ENCODE peak calls at places on chromosome 1, in ten cellular contexts. K is CD8-positive, alpha-beta T cell; P is K562; E is upper lobe of right lung; F is cardiac muscle cell; S is mammary epithelial cell; R is WERI-Rb-1; V is pancreas; Q is PC-3; Y is fibroblast of lung. H is an unnamed sample. For H3K36me3, the result is how much of the 10 kb centered on the place peaks cover.

GRCh38 chr1:244381887-244382565 is 69.7 kb downstream of the ADSS2 start:
- DNase-seq in K (no peak), P (no peak), E (no peak), F (peak), S (no peak), R (no peak), V (no peak), Q (peak), Y (peak), H (no peak)

GRCh38 chr1:206856674-206857464 is 8.6 kb upstream of the IL20 start:
- DNase-seq in K (no peak), P (no peak), E (no peak), F (no peak), S (no peak), R (peak), V (no peak), Q (peak), Y (no peak), H (no peak)

GRCh38 chr1:41626146-41626545 is 141.7 kb upstream of the EDN2 start:
- DNase-seq in K (no peak), P (no peak), E (no peak), F (peak), S (peak), R (no peak), V (peak), Q (peak), Y (peak), H (no peak)

GRCh38 chr1:225762444-225762843 is 15.2 kb upstream of the SRP9 start:
- DNase-seq in K (no peak), P (no peak), E (no peak), F (peak), S (no peak), R (peak), V (no peak), Q (no peak), Y (peak), H (no peak)

GRCh38 chr1:181152892-181153633 is 64.6 kb downstream of the IER5 start:
- DNase-seq in K (no peak), P (peak), E (peak), F (peak), S (no peak), R (peak), V (peak), Q (no peak), Y (peak), H (no peak)

GRCh38 chr1:164780863-164781262 is 221.9 kb downstream of the PBX1 start:
- DNase-seq in K (no peak), P (no peak), E (no peak), F (peak), S (peak), R (no peak), V (no peak), Q (peak), Y (peak), H (peak)

GRCh38 chr1:192959657-192960186 is 99.4 kb downstream of the UCHL5 start:
- DNase-seq in K (no peak), P (no peak), E (no peak), F (no peak), S (no peak), R (no peak), V (no peak), Q (no peak), Y (no peak), H (no peak)

GRCh38 chr1:51627672-51628071 is 10.8 kb downstream of the OSBPL9 start:
- DNase-seq in K (no peak), P (no peak), E (no peak), F (peak), S (peak), R (no peak), V (no peak), Q (peak), Y (peak), H (no peak)

GRCh38 chr1:11196945-11197344 is 7.8 kb downstream of the ANGPTL7 start:
- DNase-seq in K (no peak), P (no peak), E (no peak), F (no peak), S (no peak), R (no peak), V (no peak), Q (peak), Y (peak), H (no peak)

GRCh38 chr1:21818661-21819060 is 6.6 kb downstream of the LDLRAD2 start:
- DNase-seq in K (peak), P (peak), E (no peak), F (peak), S (no peak), R (peak), V (peak), Q (peak), Y (no peak), H (no peak)

GRCh38 chr1:24172598-24172997 is 14.5 kb downstream of the IFNLR1 start:
- DNase-seq in K (no peak), P (no peak), E (no peak), F (no peak), S (no peak), R (no peak), V (no peak), Q (no peak), Y (no peak), H (no peak)
- H3K4me3 ChIP-seq in K (no peak), P (no peak), E (no peak), F (no peak), S (no peak), R (no peak), V (no peak), Q (no peak), Y (no peak), H (no peak)

GRCh38 chr1:93142161-93142560 is 38.1 kb downstream of the TMED5 start:
- DNase-seq in K (no peak), P (no peak), E (no peak), F (no peak), S (no peak), R (no peak), V (no peak), Q (no peak), Y (no peak), H (no peak)

GRCh38 chr1:93140106-93140505 is 40.1 kb downstream of the TMED5 start:
- DNase-seq in K (no peak), P (no peak), E (no peak), F (no peak), S (peak), R (no peak), V (no peak), Q (no peak), Y (no peak), H (no peak)

GRCh38 chr1:93132638-93133037 is 47.6 kb downstream of the TMED5 start:
- DNase-seq in K (no peak), P (no peak), E (no peak), F (no peak), S (no peak), R (no peak), V (no peak), Q (no peak), Y (no peak), H (no peak)

GRCh38 chr1:93136445-93136844 is 43.8 kb downstream of the TMED5 start:
- DNase-seq in K (no peak), P (no peak), E (no peak), F (no peak), S (no peak), R (no peak), V (no peak), Q (no peak), Y (no peak), H (no peak)

GRCh38 chr1:93137604-93138292 is 42.5 kb downstream of the TMED5 start:
- DNase-seq in K (no peak), P (no peak), E (no peak), F (no peak), S (no peak), R (no peak), V (no peak), Q (peak), Y (no peak), H (no peak)
- H3K36me3 ChIP-seq in K (under half), P (half or more), E (under half), F (half or more), S (under half), R (half or more), V (under half), Q (under half), Y (under half), H (under half)

GRCh38 chr1:88401283-88401682 is 282.8 kb upstream of the PKN2 start:
- DNase-seq in K (no peak), P (no peak), E (no peak), F (no peak), S (no peak), R (no peak), V (no peak), Q (no peak), Y (no peak), H (no peak)
- TF ChIP-seq CTCF in K (no peak), P (no peak), E (no peak), F (no peak), S (no peak), R (no peak), V (no peak), Q (no peak), Y (no peak), H (no peak)

DNA sequence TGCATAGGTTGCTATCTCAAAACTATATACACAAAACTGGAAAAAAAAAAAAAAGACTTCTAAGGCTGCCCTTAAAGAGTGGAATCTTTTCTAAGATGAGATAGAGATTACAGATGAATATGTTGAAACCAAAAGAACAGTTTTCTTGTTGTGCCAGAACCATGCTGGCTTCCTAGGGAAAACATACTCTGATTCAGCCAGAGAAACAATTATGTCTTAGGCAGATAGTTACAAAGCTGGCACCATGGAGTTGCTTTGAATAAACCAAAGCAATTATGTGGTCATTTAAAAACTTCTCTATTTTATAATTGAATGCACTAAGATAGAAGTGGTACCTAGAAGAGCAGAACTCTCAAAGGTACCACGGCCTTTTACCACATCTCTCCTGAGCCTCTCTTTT is 341.3 kb downstream of the PDE4B start:
- DNase-seq in K (no peak), P (no peak), E (no peak), F (no peak), S (no peak), R (no peak), V (no peak), Q (no peak), Y (no peak), H (no peak)
- H3K4me3 ChIP-seq in K (no peak), P (no peak), E (no peak), F (no peak), S (no peak), R (no peak), V (no peak), Q (no peak), Y (no peak), H (no peak)

GRCh38 chr1:3779912-3780416 is 7.4 kb downstream of the SMIM1 start:
- DNase-seq in K (no peak), P (no peak), E (no peak), F (no peak), S (no peak), R (no peak), V (no peak), Q (no peak), Y (no peak), H (no peak)
- H3K36me3 ChIP-seq in K (under half), P (half or more), E (half or more), F (under half), S (under half), R (half or more), V (half or more), Q (under half), Y (under half), H (under half)

DNA sequence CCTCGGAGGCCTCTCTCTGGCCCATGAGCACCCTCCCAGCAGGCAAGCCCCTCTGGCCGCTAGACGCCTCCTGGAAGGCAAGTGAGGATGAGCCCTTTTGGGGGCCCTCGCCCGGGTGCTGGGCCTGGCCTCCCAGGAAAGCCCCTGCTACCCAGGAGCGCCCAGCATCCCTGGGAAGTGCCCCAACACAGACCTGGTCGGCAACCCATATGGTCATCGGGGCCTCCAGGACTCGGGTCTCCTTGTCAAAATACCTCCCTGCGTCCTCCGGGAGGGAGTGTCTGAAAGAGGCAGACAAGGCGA is 21.0 kb upstream of the TMEM52 start:
- DNase-seq in K (no peak), P (no peak), E (no peak), F (no peak), S (no peak), R (no peak), V (no peak), Q (no peak), Y (no peak), H (no peak)
- TF ChIP-seq CTCF in K (no peak), P (no peak), E (no peak), F (no peak), S (no peak), R (no peak), V (no peak), Q (no peak), Y (no peak), H (no peak)

GRCh38 chr1:59699227-59699847 is 115.4 kb upstream of the HOOK1 start:
- DNase-seq in K (no peak), P (peak), E (no peak), F (peak), S (no peak), R (no peak), V (peak), Q (peak), Y (peak), H (peak)
- H3K4me3 ChIP-seq in K (no peak), P (no peak), E (no peak), F (no peak), S (no peak), R (no peak), V (no peak), Q (no peak), Y (no peak), H (no peak)

GRCh38 chr1:53810497-53810896 is 27.6 kb downstream of the NDC1 start:
- DNase-seq in K (no peak), P (no peak), E (no peak), F (no peak), S (no peak), R (no peak), V (no peak), Q (no peak), Y (no peak), H (no peak)

GRCh38 chr1:53800621-53801020 is 37.5 kb downstream of the NDC1 start:
- DNase-seq in K (no peak), P (no peak), E (no peak), F (no peak), S (no peak), R (no peak), V (no peak), Q (no peak), Y (no peak), H (no peak)

GRCh38 chr1:53807916-53808315 is 30.2 kb downstream of the NDC1 start:
- DNase-seq in K (no peak), P (no peak), E (no peak), F (no peak), S (no peak), R (no peak), V (no peak), Q (no peak), Y (peak), H (no peak)

GRCh38 chr1:53804181-53804580 is 33.9 kb downstream of the NDC1 start:
- DNase-seq in K (no peak), P (no peak), E (no peak), F (no peak), S (no peak), R (no peak), V (no peak), Q (no peak), Y (no peak), H (no peak)

DNA sequence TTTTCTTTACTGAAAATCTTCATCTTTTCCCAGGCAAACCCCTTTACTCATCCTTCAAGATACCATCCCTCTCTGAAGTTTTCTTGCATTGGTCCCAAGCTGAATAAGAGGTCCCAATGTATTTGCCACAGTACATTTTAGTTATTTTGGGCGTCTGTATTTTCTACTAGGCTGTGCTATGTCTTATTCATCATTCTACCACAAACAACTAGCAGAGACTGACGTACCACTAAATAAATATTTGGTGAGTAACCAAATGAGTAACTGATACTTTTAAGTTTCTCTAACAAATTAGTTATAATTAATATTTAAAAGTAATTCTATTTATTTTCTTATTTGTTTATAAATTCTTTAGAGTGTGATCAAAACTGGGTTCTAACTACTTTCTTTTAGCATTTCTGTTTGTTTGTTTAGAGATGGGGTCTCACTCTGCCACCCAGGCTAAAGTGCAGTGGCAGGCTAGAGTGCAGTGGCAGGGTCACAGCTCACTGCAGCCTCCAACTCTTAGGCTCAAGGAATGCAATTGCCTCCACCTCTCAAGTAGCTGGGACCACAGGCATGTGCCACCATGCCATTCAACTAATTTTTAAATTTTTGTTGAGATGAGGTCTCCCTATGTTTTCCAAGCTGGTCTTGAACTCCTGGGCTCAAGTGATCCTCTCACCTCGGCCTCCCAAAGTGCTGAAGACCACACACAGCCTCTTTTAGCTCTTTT is 33.1 kb downstream of the NDC1 start:
- DNase-seq in K (no peak), P (no peak), E (no peak), F (no peak), S (no peak), R (no peak), V (no peak), Q (peak), Y (no peak), H (no peak)
- H3K36me3 ChIP-seq in K (under half), P (half or more), E (half or more), F (under half), S (under half), R (under half), V (under half), Q (half or more), Y (under half), H (under half)

GRCh38 chr1:98661544-98662353 is at the start of gene SNX7:
- DNase-seq in K (no peak), P (no peak), E (peak), F (peak), S (peak), R (peak), V (peak), Q (peak), Y (peak), H (no peak)
- TF ChIP-seq CTCF in K (no peak), P (no peak), E (peak), F (peak), S (peak), R (peak), V (no peak), Q (peak), Y (no peak), H (peak)

DNA sequence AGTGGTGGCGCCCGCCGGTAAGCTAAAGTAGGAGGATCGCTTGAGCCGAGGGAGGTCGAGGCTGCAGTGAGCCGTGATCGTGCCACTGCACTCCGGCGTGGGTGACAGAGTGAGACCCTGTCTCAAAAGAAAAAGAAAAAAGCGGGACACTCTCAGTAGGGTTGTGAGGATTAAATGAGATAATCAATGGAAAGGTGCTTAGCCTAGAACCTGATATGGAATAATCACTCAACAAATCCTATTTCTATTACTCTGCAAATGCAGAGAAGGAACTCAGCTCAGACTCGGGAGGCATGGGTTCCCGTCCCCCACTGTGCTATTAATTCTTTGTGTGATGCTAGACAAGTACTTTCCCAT is 541 bp upstream of the LUZP1 start:
- DNase-seq in K (no peak), P (no peak), E (no peak), F (no peak), S (no peak), R (no peak), V (no peak), Q (no peak), Y (no peak), H (no peak)
- H3K4me3 ChIP-seq in K (peak), P (peak), E (peak), F (no peak), S (peak), R (no peak), V (no peak), Q (no peak), Y (no peak), H (peak)

H was measured in kidney epithelial cell.